ENCODE peak calls at places on chromosomes 6 and 20, in ten cellular contexts. One of them, this sample, is unnamed.
A peak's percentile ranks its signal among the peaks of the same experiment; 100 is the strongest.

GRCh38 chr20:59265298-59265697 is 35.1 kb upstream of the EDN3 start:
- DNase-seq in brain microvascular endothelial cell: no peak
- DNase-seq in HepG2: no peak
- DNase-seq in transverse colon: no peak
- DNase-seq in endodermal cell: no peak
- DNase-seq in GM20000: no peak
- DNase-seq in kidney: no peak
- DNase-seq in heart left ventricle: no peak
- DNase-seq in HCT116: no peak
- DNase-seq in pancreas: no peak
- DNase-seq in this sample: no peak

GRCh38 chr6:117637770-117638169 is 35.5 kb upstream of the GOPC start:
- DNase-seq in HepG2: peak; percentile 60
- DNase-seq in transverse colon: no peak
- DNase-seq in brain microvascular endothelial cell: no peak
- DNase-seq in endodermal cell: no peak
- DNase-seq in HCT116: no peak
- DNase-seq in kidney: no peak
- DNase-seq in GM20000: no peak
- DNase-seq in heart left ventricle: no peak
- DNase-seq in pancreas: no peak
- DNase-seq in this sample: no peak

GRCh38 chr20:41249371-41249770 is 68.2 kb downstream of the ZHX3 start:
- DNase-seq in heart left ventricle: peak; percentile 61
- DNase-seq in HepG2: no peak
- DNase-seq in transverse colon: peak; percentile 45
- DNase-seq in endodermal cell: no peak
- DNase-seq in brain microvascular endothelial cell: peak; percentile 92
- DNase-seq in pancreas: no peak
- DNase-seq in GM20000: peak; percentile 36
- DNase-seq in kidney: peak; percentile 92
- DNase-seq in HCT116: no peak
- DNase-seq in this sample: peak; percentile 9

GRCh38 chr20:19095762-19096161 is 116.7 kb upstream of the SLC24A3 start:
- DNase-seq in pancreas: no peak
- DNase-seq in HCT116: no peak
- DNase-seq in HepG2: no peak
- DNase-seq in transverse colon: no peak
- DNase-seq in endodermal cell: peak; percentile 90
- DNase-seq in GM20000: no peak
- DNase-seq in kidney: no peak
- DNase-seq in brain microvascular endothelial cell: no peak
- DNase-seq in heart left ventricle: no peak
- DNase-seq in this sample: no peak

GRCh38 chr6:21664263-21665081 is 70.9 kb downstream of the SOX4 start:
- DNase-seq in endodermal cell: peak; percentile 91
- DNase-seq in transverse colon: peak; percentile 20
- DNase-seq in brain microvascular endothelial cell: no peak
- DNase-seq in pancreas: peak; percentile 66
- DNase-seq in HCT116: no peak
- DNase-seq in heart left ventricle: peak; percentile 39
- DNase-seq in GM20000: peak; percentile 30
- DNase-seq in HepG2: no peak
- DNase-seq in kidney: peak; percentile 84
- DNase-seq in this sample: peak; percentile 24

GRCh38 chr6:144482142-144482541 is 197.0 kb downstream of the UTRN start:
- DNase-seq in brain microvascular endothelial cell: peak; percentile 78
- DNase-seq in HepG2: peak; percentile 69
- DNase-seq in heart left ventricle: peak; percentile 69
- DNase-seq in GM20000: peak; percentile 81
- DNase-seq in kidney: peak; percentile 82
- DNase-seq in HCT116: peak; percentile 60
- DNase-seq in endodermal cell: peak; percentile 91
- DNase-seq in transverse colon: peak; percentile 81
- DNase-seq in pancreas: peak; percentile 72
- DNase-seq in this sample: peak; percentile 57

GRCh38 chr20:50580016-50580747 is 70.0 kb downstream of the PTPN1 start:
- DNase-seq in GM20000: peak; percentile 75
- DNase-seq in endodermal cell: peak; percentile 91
- DNase-seq in HepG2: peak; percentile 70
- DNase-seq in HCT116: peak; percentile 42
- DNase-seq in kidney: peak; percentile 88
- DNase-seq in transverse colon: peak; percentile 70
- DNase-seq in pancreas: peak; percentile 79
- DNase-seq in brain microvascular endothelial cell: no peak
- DNase-seq in heart left ventricle: peak; percentile 68
- DNase-seq in this sample: peak; percentile 57

GRCh38 chr6:132788658-132789397 is 9.6 kb downstream of the SLC18B1 start:
- DNase-seq in endodermal cell: no peak
- DNase-seq in transverse colon: no peak
- DNase-seq in GM20000: no peak
- DNase-seq in HCT116: no peak
- DNase-seq in heart left ventricle: no peak
- DNase-seq in pancreas: no peak
- DNase-seq in HepG2: no peak
- DNase-seq in kidney: no peak
- DNase-seq in brain microvascular endothelial cell: no peak
- DNase-seq in this sample: no peak

GRCh38 chr6:5673016-5673415 is 333.7 kb downstream of the NRN1 start:
- DNase-seq in pancreas: no peak
- DNase-seq in HCT116: no peak
- DNase-seq in heart left ventricle: no peak
- DNase-seq in GM20000: no peak
- DNase-seq in transverse colon: no peak
- DNase-seq in kidney: no peak
- DNase-seq in HepG2: no peak
- DNase-seq in brain microvascular endothelial cell: no peak
- DNase-seq in endodermal cell: peak; percentile 49
- DNase-seq in this sample: no peak

GRCh38 chr6:166770216-166771116 is 143.4 kb upstream of the RPS6KA2 start:
- DNase-seq in GM20000: no peak
- DNase-seq in transverse colon: no peak
- DNase-seq in endodermal cell: peak; percentile 47
- DNase-seq in kidney: no peak
- DNase-seq in HCT116: no peak
- DNase-seq in brain microvascular endothelial cell: no peak
- DNase-seq in pancreas: no peak
- DNase-seq in heart left ventricle: no peak
- DNase-seq in HepG2: no peak
- DNase-seq in this sample: no peak
- TF ChIP-seq CTCF in GM20000: no peak
- TF ChIP-seq CTCF in transverse colon: no peak
- TF ChIP-seq CTCF in endodermal cell: peak; percentile 47
- TF ChIP-seq CTCF in kidney: no peak
- TF ChIP-seq CTCF in HCT116: no peak
- TF ChIP-seq CTCF in brain microvascular endothelial cell: peak; percentile 52
- TF ChIP-seq CTCF in pancreas: no peak
- TF ChIP-seq CTCF in heart left ventricle: no peak
- TF ChIP-seq CTCF in HepG2: no peak
- TF ChIP-seq CTCF in this sample: peak; percentile 35

DNA sequence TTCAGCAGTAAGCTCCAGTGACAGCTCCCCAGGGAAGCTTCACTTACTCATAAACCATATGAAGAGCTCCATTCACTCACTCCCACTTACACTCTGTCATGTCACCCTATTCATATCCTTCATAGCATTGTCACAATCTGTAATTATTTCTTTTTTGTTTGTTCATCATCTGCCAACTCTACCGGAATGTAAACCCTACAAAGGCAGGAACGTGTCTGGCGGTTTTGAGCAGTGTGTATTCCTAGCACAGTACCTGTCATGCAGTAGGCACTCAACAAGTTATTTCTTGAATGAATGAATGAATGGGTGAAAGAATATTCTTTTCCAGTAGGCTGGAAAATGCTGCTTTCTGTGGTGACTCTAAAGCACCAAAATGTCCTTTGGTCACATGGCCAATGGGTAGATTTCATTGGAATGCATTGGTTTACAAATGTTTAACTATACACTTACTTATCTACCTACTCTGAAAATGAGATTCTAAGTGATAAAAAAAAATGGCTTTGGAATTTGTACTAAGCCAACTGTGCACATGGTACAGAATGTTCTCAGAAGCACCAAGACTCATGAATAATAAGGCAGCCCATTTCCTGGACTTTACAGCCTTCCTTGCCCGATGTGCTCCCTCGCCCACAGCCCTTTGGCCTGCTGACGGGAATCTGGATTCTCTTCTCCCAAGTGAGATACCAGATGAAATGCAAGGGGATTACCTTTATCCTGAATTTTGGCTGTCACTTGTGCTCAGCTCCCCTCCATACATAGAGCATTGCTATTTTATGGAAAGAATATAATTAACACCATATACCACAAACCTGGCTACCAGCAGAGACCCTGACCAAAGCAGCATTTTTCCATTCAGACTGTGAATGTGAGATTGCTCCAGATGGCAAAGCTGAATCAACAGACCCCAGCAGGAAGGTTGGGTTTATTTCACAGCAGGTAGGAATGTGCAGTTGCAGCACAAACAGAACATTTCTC is 273.3 kb downstream of the ALDH8A1 start:
- DNase-seq in HCT116: no peak
- DNase-seq in transverse colon: peak; percentile 73
- DNase-seq in GM20000: no peak
- DNase-seq in pancreas: no peak
- DNase-seq in heart left ventricle: no peak
- DNase-seq in endodermal cell: no peak
- DNase-seq in kidney: peak; percentile 79
- DNase-seq in brain microvascular endothelial cell: peak; percentile 33
- DNase-seq in HepG2: no peak
- DNase-seq in this sample: no peak
- TF ChIP-seq CTCF in HCT116: no peak
- TF ChIP-seq CTCF in transverse colon: no peak
- TF ChIP-seq CTCF in GM20000: no peak
- TF ChIP-seq CTCF in pancreas: no peak
- TF ChIP-seq CTCF in heart left ventricle: no peak
- TF ChIP-seq CTCF in endodermal cell: no peak
- TF ChIP-seq CTCF in kidney: peak; percentile 1
- TF ChIP-seq CTCF in brain microvascular endothelial cell: peak; percentile 37
- TF ChIP-seq CTCF in HepG2: no peak
- TF ChIP-seq CTCF in this sample: no peak

DNA sequence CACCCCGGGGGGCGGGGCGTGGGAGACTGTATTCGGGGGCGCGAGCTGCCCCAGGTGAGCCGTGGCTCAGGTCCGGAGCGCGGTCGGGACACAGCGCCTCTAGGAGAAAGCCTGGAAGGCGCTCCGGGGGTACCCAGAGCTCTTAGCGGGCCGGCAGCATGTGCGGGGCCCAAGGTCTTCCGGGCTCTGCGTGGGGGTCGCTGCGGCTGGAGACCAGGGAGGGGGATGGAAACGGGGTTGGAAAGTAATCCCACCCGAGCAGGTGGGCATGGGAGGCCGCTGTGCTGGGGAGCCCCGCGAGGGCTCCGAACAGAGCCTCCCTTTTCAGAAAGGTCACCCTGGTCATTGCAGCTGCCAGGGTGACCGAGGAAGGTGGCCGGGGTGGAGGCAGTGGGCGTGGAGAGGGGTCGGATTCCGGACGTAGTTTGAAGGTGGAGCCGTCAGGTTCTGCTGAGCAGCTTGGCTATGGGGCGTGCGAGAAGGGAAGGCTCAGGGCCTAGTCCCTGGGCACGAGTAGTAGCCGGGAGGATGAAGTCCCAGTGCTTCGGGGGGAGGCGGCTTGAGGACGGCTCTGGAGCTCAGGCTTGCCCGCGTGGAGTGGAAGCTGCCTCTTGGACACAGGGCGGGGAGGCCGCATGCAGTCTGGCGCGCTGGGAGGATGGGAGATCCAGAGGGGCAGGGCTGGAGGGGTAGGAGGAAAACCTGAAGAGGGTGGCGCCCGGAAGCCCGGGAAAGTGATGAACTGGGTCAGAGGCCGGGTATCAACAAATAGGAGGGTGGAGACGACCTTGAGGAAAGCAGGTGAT is at the start of gene SIRT5:
- DNase-seq in kidney: peak; percentile 95
- DNase-seq in HCT116: peak; percentile 85
- DNase-seq in heart left ventricle: peak; percentile 82
- DNase-seq in brain microvascular endothelial cell: peak; percentile 80
- DNase-seq in pancreas: peak; percentile 81
- DNase-seq in HepG2: peak; percentile 94
- DNase-seq in endodermal cell: peak; percentile 95
- DNase-seq in GM20000: peak; percentile 80
- DNase-seq in transverse colon: peak; percentile 93
- DNase-seq in this sample: peak; percentile 61
- TF ChIP-seq CTCF in kidney: no peak
- TF ChIP-seq CTCF in HCT116: no peak
- TF ChIP-seq CTCF in heart left ventricle: no peak
- TF ChIP-seq CTCF in brain microvascular endothelial cell: no peak
- TF ChIP-seq CTCF in pancreas: no peak
- TF ChIP-seq CTCF in HepG2: peak; percentile 81
- TF ChIP-seq CTCF in endodermal cell: no peak
- TF ChIP-seq CTCF in GM20000: no peak
- TF ChIP-seq CTCF in transverse colon: no peak
- TF ChIP-seq CTCF in this sample: no peak

DNA sequence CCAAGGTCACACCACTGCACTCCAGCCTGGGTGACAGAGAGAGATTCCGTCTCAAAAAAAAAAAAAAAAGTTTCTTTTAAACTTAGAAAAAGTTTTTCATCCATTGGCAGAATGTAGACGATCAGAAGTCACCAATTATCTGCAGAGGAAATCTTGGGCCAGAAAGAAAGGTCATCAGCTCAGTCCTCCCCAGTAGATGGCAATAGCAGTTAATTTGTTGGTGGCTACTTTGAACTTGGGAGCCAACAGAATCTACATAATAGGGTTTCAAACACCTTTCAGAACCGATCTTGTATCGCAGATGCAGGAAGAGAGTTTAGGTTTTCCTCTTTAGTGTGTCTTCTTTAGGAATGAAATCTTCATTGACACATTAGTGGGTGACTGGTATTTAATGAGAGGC is 41.7 kb downstream of the LBP start:
- DNase-seq in pancreas: no peak
- DNase-seq in kidney: no peak
- DNase-seq in endodermal cell: no peak
- DNase-seq in GM20000: no peak
- DNase-seq in HepG2: no peak
- DNase-seq in transverse colon: no peak
- DNase-seq in heart left ventricle: no peak
- DNase-seq in HCT116: no peak
- DNase-seq in brain microvascular endothelial cell: no peak
- DNase-seq in this sample: no peak
- TF ChIP-seq CTCF in pancreas: no peak
- TF ChIP-seq CTCF in kidney: no peak
- TF ChIP-seq CTCF in endodermal cell: peak; percentile 47
- TF ChIP-seq CTCF in GM20000: no peak
- TF ChIP-seq CTCF in HepG2: peak; percentile 44
- TF ChIP-seq CTCF in transverse colon: no peak
- TF ChIP-seq CTCF in heart left ventricle: no peak
- TF ChIP-seq CTCF in HCT116: peak; percentile 4
- TF ChIP-seq CTCF in brain microvascular endothelial cell: peak; percentile 21
- TF ChIP-seq CTCF in this sample: no peak

DNA sequence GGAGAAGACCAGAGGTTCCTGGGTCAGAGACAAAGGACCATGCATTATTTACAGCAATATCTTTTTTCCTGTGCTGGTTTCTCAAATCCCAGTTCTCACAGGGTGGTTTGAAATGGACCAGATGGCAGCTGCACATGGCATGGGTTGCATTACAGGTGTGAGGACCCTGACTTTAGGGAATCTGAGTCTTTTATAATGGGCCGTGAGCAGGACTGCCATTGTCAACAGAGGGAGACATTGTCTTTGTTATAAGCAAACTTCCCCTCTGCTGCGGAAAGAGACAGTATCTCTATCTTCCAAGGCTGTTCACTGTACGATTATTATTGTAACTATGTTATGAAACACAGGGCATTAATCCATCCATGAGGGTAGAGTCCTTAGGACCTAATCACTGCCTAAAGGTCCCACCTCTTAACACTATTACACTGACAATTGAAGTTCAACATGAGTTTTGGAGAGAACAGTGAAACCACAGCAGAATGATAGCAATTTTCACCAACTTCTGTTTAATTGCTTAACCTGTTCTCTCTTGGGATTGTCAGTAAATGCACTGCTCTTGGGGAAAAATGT is 156.1 kb upstream of the AGPAT4 start:
- DNase-seq in transverse colon: no peak
- DNase-seq in pancreas: no peak
- DNase-seq in HCT116: no peak
- DNase-seq in heart left ventricle: no peak
- DNase-seq in kidney: no peak
- DNase-seq in endodermal cell: no peak
- DNase-seq in brain microvascular endothelial cell: no peak
- DNase-seq in HepG2: no peak
- DNase-seq in GM20000: no peak
- DNase-seq in this sample: no peak
- TF ChIP-seq CTCF in transverse colon: no peak
- TF ChIP-seq CTCF in pancreas: no peak
- TF ChIP-seq CTCF in HCT116: peak; percentile 30
- TF ChIP-seq CTCF in heart left ventricle: no peak
- TF ChIP-seq CTCF in kidney: peak; percentile 16
- TF ChIP-seq CTCF in endodermal cell: peak; percentile 53
- TF ChIP-seq CTCF in brain microvascular endothelial cell: peak; percentile 45
- TF ChIP-seq CTCF in HepG2: peak; percentile 57
- TF ChIP-seq CTCF in GM20000: no peak
- TF ChIP-seq CTCF in this sample: no peak

This sample was measured in neural crest cell.